ENCODE peak calls at places on chromosome 11, in nine cellular contexts. Q, T, G, N, E, L, K, F and Y are unnamed samples.

GRCh38 chr11:9315078-9315688 is 790 bp upstream of the TMEM41B start:
- DNase-seq in Q (no peak), L (peak), F (no peak), E (no peak), N (no peak), K (peak), T (no peak), G (no peak), Y (no peak)

GRCh38 chr11:47607380-47607779 is 13.2 kb upstream of the C1QTNF4 start:
- DNase-seq in T (no peak), L (no peak), E (no peak), G (no peak), Q (peak), F (peak), K (peak), N (no peak), Y (no peak)

GRCh38 chr11:64874308-64874707 is 4.1 kb downstream of the EHD1 start:
- DNase-seq in K (no peak), E (no peak), N (no peak), T (no peak), F (no peak), Q (peak), G (no peak), L (no peak), Y (no peak)

GRCh38 chr11:33264926-33265325 is 7.7 kb downstream of the HIPK3 start:
- DNase-seq in K (no peak), F (no peak), L (no peak), G (no peak), Q (no peak), N (no peak), E (no peak), T (no peak), Y (no peak)

GRCh38 chr11:60918251-60918940 is 4.4 kb downstream of the TMEM109 start:
- DNase-seq in F (no peak), Q (no peak), K (no peak), N (no peak), L (no peak), E (no peak), T (no peak), G (no peak), Y (no peak)

GRCh38 chr11:68373810-68374501 is 61.6 kb downstream of the LRP5 start:
- DNase-seq in Q (peak), T (no peak), L (peak), G (no peak), N (no peak), F (peak), K (no peak), E (no peak), Y (no peak)

GRCh38 chr11:118151421-118151820 is 1.2 kb downstream of the SCN4B start:
- DNase-seq in K (no peak), N (no peak), Q (no peak), T (no peak), E (no peak), F (no peak), L (no peak), G (no peak), Y (no peak)

GRCh38 chr11:79667377-79667776 is 226.5 kb upstream of the TENM4 start:
- DNase-seq in L (no peak), G (no peak), T (no peak), K (no peak), N (no peak), F (no peak), Q (no peak), E (no peak), Y (no peak)

GRCh38 chr11:7577883-7578242 is 64.1 kb downstream of the PPFIBP2 start:
- DNase-seq in F (peak), Q (no peak), T (no peak), G (no peak), E (no peak), N (peak), L (no peak), K (no peak), Y (peak)

GRCh38 chr11:69398529-69399492 is 82.7 kb upstream of the LINC01488 start:
- DNase-seq in T (no peak), L (peak), K (peak), Q (no peak), N (no peak), E (no peak), G (peak), F (no peak), Y (no peak)